ENCODE peak calls at places on chromosomes 1 and 21, in four cellular contexts. V is right atrium auricular region, L is lower lobe of right lung, A is cardiac muscle cell. Z is an unnamed sample.

GRCh38 chr1:212976586-212976985 is 26.2 kb downstream of the VASH2 start:
- DNase-seq in V (no peak), L (no peak), A (no peak), Z (peak)

GRCh38 chr1:241235236-241235897 is 121.6 kb downstream of the RGS7 start:
- DNase-seq in V (no peak), L (no peak), A (no peak), Z (no peak)

GRCh38 chr1:185960377-185961151 is 226.4 kb downstream of the HMCN1 start:
- DNase-seq in V (peak), L (no peak), A (peak), Z (no peak)

GRCh38 chr1:54012862-54013261 is 5.1 kb downstream of the LDLRAD1 start:
- DNase-seq in V (peak), L (no peak), A (no peak), Z (peak)

GRCh38 chr1:208781391-208782035 is 537.3 kb upstream of the PLXNA2 start:
- DNase-seq in V (no peak), L (no peak), A (no peak), Z (no peak)

GRCh38 chr1:244362481-244362880 is 89.2 kb downstream of the ADSS2 start:
- DNase-seq in V (no peak), L (no peak), A (no peak), Z (no peak)

GRCh38 chr1:209375681-209376360 is 207.7 kb upstream of the CAMK1G start:
- DNase-seq in V (no peak), L (no peak), A (peak), Z (no peak)

GRCh38 chr1:25871704-25872494 is 3.6 kb downstream of the PAQR7 start:
- DNase-seq in V (no peak), L (peak), A (no peak), Z (no peak)

GRCh38 chr1:156379420-156380165 is 10.6 kb downstream of the RHBG start:
- DNase-seq in V (no peak), L (no peak), A (peak), Z (no peak)

GRCh38 chr21:29217818-29218252 is 80.9 kb upstream of the BACH1 start:
- DNase-seq in V (no peak), L (no peak), A (peak), Z (no peak)

GRCh38 chr21:29219165-29219770 is 79.5 kb upstream of the BACH1 start:
- DNase-seq in V (no peak), L (no peak), A (no peak), Z (no peak)

GRCh38 chr21:29215709-29216108 is 83.0 kb upstream of the BACH1 start:
- DNase-seq in V (no peak), L (no peak), A (no peak), Z (no peak)

GRCh38 chr21:29221259-29221744 is 77.4 kb upstream of the BACH1 start:
- DNase-seq in V (no peak), L (no peak), A (peak), Z (no peak)

DNA sequence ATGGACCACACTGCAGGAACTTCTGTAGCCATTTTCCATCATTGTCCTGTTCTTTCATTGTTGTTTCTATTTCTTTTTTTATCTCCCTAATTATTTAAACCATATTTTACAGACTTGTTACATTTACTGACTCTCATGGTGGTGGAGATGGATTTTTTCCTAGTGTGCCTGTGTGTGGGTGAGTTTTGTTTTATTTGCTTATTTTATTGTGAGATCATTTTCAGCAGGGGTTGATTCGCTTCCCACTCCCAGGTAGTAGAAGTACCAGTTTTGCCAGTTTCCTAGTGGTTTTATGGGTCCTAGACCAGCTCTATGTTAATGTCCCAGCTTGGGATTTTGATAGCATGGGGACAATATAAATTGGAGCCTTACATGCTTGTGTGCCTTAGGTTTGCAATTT is 80.0 kb upstream of the BACH1 start:
- DNase-seq in V (no peak), L (no peak), A (no peak), Z (no peak)
- TF ChIP-seq CTCF in V (no peak), L (no peak), A (no peak), Z (no peak)

DNA sequence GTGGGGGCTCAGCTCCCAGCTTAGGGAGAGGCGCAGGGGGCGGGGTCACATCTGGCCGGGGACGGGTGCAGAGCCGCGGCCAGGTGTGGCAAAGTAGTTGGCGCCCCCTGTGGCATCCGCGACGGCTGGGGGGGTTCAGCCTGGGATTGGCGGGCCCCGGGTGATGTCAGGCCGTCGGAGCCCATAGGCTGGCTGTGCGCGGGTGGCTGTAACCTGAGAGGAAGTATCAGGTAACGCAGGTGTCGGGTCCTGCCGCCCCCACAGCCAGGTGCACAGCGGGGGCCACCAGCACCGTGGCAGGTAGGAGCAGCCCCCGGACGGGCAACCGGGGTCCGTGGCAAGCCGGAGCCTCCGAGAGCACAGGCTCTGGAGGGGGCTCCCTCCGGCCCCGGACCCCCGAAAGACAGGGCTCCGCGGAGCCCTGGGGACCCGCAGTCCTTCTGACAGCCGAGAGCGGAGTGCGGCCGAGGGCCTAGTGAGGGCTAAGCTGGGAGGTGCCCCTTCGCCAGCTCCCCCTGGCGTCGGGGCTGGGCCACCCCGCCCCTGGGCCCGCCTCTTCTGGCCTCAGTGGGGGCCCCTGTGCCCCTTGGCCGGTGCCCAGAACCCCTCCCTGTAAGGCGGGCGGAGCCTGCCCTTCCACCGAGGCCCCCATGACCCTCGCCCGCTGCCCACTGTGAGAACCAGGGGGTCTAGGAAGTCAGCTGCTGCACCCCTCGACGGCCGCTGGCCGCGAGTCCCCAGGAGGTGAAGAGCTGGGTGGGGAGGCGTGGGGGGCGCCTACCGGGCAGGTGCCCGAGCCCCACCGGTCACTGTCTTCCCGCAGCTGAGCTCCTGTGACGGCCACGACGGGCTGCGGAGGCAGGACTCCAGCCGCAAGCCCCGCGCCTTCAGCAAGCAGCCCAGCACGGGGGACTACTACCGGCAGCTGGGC is 17.9 kb downstream of the TNFRSF25 start:
- DNase-seq in V (no peak), L (no peak), A (no peak), Z (peak)
- H3K4me3 ChIP-seq in V (no peak), L (peak), A (peak), Z (peak)

DNA sequence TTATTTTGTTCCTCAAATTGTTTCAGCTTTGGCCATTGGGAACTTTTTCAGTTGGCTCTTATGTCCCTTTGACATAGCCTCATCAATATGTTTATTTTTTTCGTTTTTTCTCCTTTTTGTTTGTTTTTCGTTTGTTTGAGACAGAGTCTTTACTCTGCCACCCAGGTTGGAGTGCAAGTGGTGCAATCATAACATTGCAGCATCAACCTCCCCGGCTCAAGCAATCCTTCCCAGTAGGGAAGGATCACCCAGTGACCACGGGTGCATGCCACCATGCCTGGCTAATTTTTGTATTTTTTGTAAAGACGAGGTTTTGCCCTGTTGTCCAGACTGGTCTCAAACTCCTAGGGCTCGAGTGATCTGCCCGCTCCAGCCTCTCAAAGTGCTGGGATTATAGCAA is 8.1 kb downstream of the POLR3GL start:
- DNase-seq in V (no peak), L (no peak), A (no peak), Z (no peak)
- H3K27ac ChIP-seq in V (no peak), L (no peak), A (no peak), Z (no peak)

GRCh38 chr1:44911042-44911441 is 68.0 kb upstream of the PTCH2 start:
- DNase-seq in V (no peak), L (no peak), A (no peak), Z (no peak)

GRCh38 chr1:44909949-44910594 is 67.0 kb upstream of the PTCH2 start:
- DNase-seq in V (no peak), L (no peak), A (no peak), Z (no peak)

GRCh38 chr1:44908427-44908826 is 65.4 kb upstream of the PTCH2 start:
- DNase-seq in V (no peak), L (no peak), A (no peak), Z (no peak)

GRCh38 chr1:44905276-44905675 is 62.2 kb upstream of the PTCH2 start:
- DNase-seq in V (no peak), L (no peak), A (peak), Z (no peak)

GRCh38 chr1:44907909-44908308 is 64.9 kb upstream of the PTCH2 start:
- DNase-seq in V (no peak), L (no peak), A (peak), Z (no peak)
- TF ChIP-seq CTCF in V (no peak), L (no peak), A (no peak), Z (no peak)

GRCh38 chr1:55039342-55040082 is at the start of gene PCSK9:
- DNase-seq in V (no peak), L (peak), A (peak), Z (no peak)

GRCh38 chr1:55043011-55043410 is 3.7 kb downstream of the PCSK9 start:
- DNase-seq in V (no peak), L (no peak), A (no peak), Z (no peak)

GRCh38 chr1:55040953-55041494 is 1.7 kb downstream of the PCSK9 start:
- DNase-seq in V (no peak), L (no peak), A (no peak), Z (no peak)

GRCh38 chr1:55040083-55040952 is 970 bp downstream of the PCSK9 start:
- DNase-seq in V (no peak), L (no peak), A (no peak), Z (no peak)

GRCh38 chr1:55041613-55042012 is 2.3 kb downstream of the PCSK9 start:
- DNase-seq in V (no peak), L (no peak), A (no peak), Z (no peak)
- H3K4me3 ChIP-seq in V (no peak), L (no peak), A (no peak), Z (no peak)

DNA sequence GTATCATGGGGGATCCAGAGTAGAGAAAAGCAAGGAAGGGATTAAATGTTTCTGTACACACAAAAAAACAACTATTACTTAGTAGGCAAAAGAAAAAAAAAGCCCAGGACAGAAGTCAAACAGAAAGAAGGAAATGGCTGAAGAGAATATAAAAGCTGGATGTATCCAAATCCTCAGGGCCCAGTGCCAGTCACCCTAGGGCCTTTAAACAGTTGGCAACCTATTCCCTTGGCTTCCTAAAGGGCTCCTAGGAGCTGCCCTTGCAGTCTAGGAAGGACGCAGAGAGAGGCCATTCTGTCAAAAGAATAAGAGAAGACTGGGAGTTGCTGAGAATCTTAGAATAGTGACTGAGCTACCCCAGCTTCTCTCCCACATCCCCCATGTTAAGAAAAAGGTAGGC is 5.0 kb downstream of the B4GALT3 start:
- DNase-seq in V (no peak), L (no peak), A (no peak), Z (no peak)
- H3K27ac ChIP-seq in V (peak), L (no peak), A (no peak), Z (no peak)

GRCh38 chr1:5481889-5482288 is 510.3 kb downstream of the NPHP4 start:
- DNase-seq in V (no peak), L (no peak), A (no peak), Z (peak)
- TF ChIP-seq CTCF in V (no peak), L (no peak), A (no peak), Z (peak)

DNA sequence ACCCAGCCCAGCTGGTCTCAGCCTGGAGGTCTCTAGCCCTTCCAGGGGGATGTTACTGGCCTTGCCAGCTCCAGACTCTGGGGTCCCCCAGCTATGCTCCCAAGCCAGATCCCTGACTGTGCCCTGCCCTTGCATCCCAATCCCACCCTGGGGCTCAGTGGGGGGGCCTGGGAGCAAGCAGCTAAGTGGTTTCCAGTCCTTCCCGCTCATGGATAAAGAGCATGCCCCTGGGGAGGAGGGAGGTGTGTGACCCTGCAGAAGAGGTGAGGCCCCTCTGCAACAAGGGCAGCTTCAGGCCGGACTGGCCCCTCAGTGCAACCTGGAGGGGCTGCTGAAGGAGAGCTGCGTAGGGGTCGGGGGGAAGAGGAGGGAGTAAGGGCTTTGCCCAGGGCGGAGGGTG is 2.8 kb downstream of the OBSCN start:
- DNase-seq in V (peak), L (no peak), A (no peak), Z (no peak)
- H3K4me3 ChIP-seq in V (peak), L (no peak), A (peak), Z (no peak)

DNA sequence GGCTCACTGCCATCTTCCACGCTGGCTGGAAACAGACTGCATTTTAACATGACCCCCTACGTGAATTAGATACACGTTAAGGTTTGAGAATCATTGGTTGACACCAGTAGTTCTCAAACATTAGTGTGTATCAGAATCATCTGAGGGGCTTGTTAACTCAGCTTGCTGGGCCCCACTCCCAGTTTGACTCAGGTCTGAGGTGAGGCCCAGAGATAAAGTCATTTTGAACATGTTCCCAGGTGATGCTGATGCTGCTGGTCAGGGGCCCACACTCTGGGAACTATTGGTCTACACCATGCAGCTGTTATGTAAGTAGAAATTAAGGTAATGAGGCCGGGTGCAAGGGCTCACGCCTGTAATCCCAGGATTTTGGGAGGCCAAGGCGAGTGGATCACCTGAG is 1.3 kb downstream of the LSM10 start:
- DNase-seq in V (no peak), L (no peak), A (no peak), Z (no peak)
- H3K27ac ChIP-seq in V (no peak), L (peak), A (no peak), Z (no peak)